ENCODE peak calls at places on chromosomes 6 and 20, in ten cellular contexts. One of them, this sample, is unnamed.

GRCh38 chr20:62894261-62894660 is 32.0 kb downstream of the DIDO1 start:
- DNase-seq in CD8-positive, alpha-beta T cell: no peak
- DNase-seq in fibroblast of mammary gland: no peak
- DNase-seq in PC-9: no peak
- DNase-seq in sigmoid colon: no peak
- DNase-seq in tibial nerve: no peak
- DNase-seq in breast epithelium: no peak
- DNase-seq in mucosa of descending colon: no peak
- DNase-seq in GM12864: no peak
- DNase-seq in psoas muscle: no peak
- DNase-seq in this sample: no peak

GRCh38 chr6:105509506-105510331 is 106.8 kb upstream of the PREP start:
- DNase-seq in psoas muscle: peak
- DNase-seq in GM12864: no peak
- DNase-seq in tibial nerve: peak
- DNase-seq in PC-9: no peak
- DNase-seq in sigmoid colon: no peak
- DNase-seq in fibroblast of mammary gland: peak
- DNase-seq in breast epithelium: no peak
- DNase-seq in CD8-positive, alpha-beta T cell: no peak
- DNase-seq in mucosa of descending colon: peak
- DNase-seq in this sample: peak

GRCh38 chr6:128572286-128572685 is 51.9 kb upstream of the PTPRK start:
- DNase-seq in CD8-positive, alpha-beta T cell: no peak
- DNase-seq in breast epithelium: no peak
- DNase-seq in GM12864: no peak
- DNase-seq in mucosa of descending colon: no peak
- DNase-seq in psoas muscle: no peak
- DNase-seq in PC-9: no peak
- DNase-seq in tibial nerve: no peak
- DNase-seq in sigmoid colon: no peak
- DNase-seq in fibroblast of mammary gland: peak
- DNase-seq in this sample: no peak

GRCh38 chr6:166253277-166254229 is 54.6 kb downstream of the PRR18 start:
- DNase-seq in fibroblast of mammary gland: no peak
- DNase-seq in breast epithelium: no peak
- DNase-seq in mucosa of descending colon: peak
- DNase-seq in sigmoid colon: no peak
- DNase-seq in GM12864: no peak
- DNase-seq in tibial nerve: no peak
- DNase-seq in psoas muscle: peak
- DNase-seq in PC-9: no peak
- DNase-seq in CD8-positive, alpha-beta T cell: peak
- DNase-seq in this sample: no peak

GRCh38 chr6:152471459-152472070 is 165.6 kb downstream of the SYNE1 start:
- DNase-seq in psoas muscle: no peak
- DNase-seq in tibial nerve: no peak
- DNase-seq in GM12864: no peak
- DNase-seq in mucosa of descending colon: no peak
- DNase-seq in sigmoid colon: no peak
- DNase-seq in PC-9: no peak
- DNase-seq in fibroblast of mammary gland: peak
- DNase-seq in CD8-positive, alpha-beta T cell: no peak
- DNase-seq in breast epithelium: no peak
- DNase-seq in this sample: no peak

GRCh38 chr6:34126419-34126818 is 19.5 kb downstream of the GRM4 start:
- DNase-seq in mucosa of descending colon: no peak
- DNase-seq in PC-9: no peak
- DNase-seq in psoas muscle: no peak
- DNase-seq in sigmoid colon: no peak
- DNase-seq in GM12864: no peak
- DNase-seq in CD8-positive, alpha-beta T cell: no peak
- DNase-seq in tibial nerve: no peak
- DNase-seq in breast epithelium: no peak
- DNase-seq in fibroblast of mammary gland: no peak
- DNase-seq in this sample: no peak

GRCh38 chr6:166942393-166943168 is 13.8 kb downstream of the RNASET2 start:
- DNase-seq in psoas muscle: no peak
- DNase-seq in fibroblast of mammary gland: peak
- DNase-seq in GM12864: no peak
- DNase-seq in sigmoid colon: no peak
- DNase-seq in mucosa of descending colon: no peak
- DNase-seq in tibial nerve: no peak
- DNase-seq in PC-9: no peak
- DNase-seq in breast epithelium: no peak
- DNase-seq in CD8-positive, alpha-beta T cell: no peak
- DNase-seq in this sample: peak

GRCh38 chr20:54212226-54212625 is 4.3 kb downstream of the PFDN4 start:
- DNase-seq in breast epithelium: no peak
- DNase-seq in mucosa of descending colon: no peak
- DNase-seq in psoas muscle: no peak
- DNase-seq in tibial nerve: no peak
- DNase-seq in fibroblast of mammary gland: peak
- DNase-seq in CD8-positive, alpha-beta T cell: no peak
- DNase-seq in PC-9: no peak
- DNase-seq in sigmoid colon: no peak
- DNase-seq in GM12864: no peak
- DNase-seq in this sample: peak

GRCh38 chr6:157119502-157120027 is 203.8 kb downstream of the TMEM242 start:
- DNase-seq in fibroblast of mammary gland: no peak
- DNase-seq in tibial nerve: no peak
- DNase-seq in GM12864: no peak
- DNase-seq in psoas muscle: no peak
- DNase-seq in sigmoid colon: no peak
- DNase-seq in breast epithelium: no peak
- DNase-seq in mucosa of descending colon: no peak
- DNase-seq in CD8-positive, alpha-beta T cell: no peak
- DNase-seq in PC-9: no peak
- DNase-seq in this sample: no peak

DNA sequence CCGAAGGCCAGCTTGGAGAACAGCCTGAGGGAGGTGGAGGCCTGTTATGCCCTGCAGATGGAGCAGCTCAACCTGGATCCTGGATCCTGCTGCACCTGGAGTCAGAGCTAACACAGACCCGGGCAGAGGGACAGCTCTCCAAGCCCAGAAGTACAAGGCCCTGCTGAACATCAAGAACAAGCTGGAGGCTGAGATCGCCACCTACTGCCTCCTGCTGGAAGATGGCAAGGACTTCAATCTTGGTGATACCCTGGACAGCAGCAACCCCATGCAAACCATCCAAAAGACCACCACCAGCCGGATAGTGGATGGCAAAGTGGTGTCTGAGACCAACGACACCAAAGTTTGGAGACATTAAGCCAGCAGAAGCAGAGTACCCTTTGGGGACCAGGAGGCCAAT is 223.5 kb upstream of the ID4 start:
- DNase-seq in sigmoid colon: no peak
- DNase-seq in CD8-positive, alpha-beta T cell: no peak
- DNase-seq in tibial nerve: no peak
- DNase-seq in mucosa of descending colon: no peak
- DNase-seq in breast epithelium: no peak
- DNase-seq in PC-9: no peak
- DNase-seq in psoas muscle: no peak
- DNase-seq in GM12864: no peak
- DNase-seq in fibroblast of mammary gland: peak
- DNase-seq in this sample: no peak
- TF ChIP-seq CTCF in sigmoid colon: no peak
- TF ChIP-seq CTCF in CD8-positive, alpha-beta T cell: no peak
- TF ChIP-seq CTCF in tibial nerve: no peak
- TF ChIP-seq CTCF in mucosa of descending colon: no peak
- TF ChIP-seq CTCF in breast epithelium: no peak
- TF ChIP-seq CTCF in PC-9: no peak
- TF ChIP-seq CTCF in psoas muscle: no peak
- TF ChIP-seq CTCF in GM12864: no peak
- TF ChIP-seq CTCF in fibroblast of mammary gland: no peak
- TF ChIP-seq CTCF in this sample: no peak

DNA sequence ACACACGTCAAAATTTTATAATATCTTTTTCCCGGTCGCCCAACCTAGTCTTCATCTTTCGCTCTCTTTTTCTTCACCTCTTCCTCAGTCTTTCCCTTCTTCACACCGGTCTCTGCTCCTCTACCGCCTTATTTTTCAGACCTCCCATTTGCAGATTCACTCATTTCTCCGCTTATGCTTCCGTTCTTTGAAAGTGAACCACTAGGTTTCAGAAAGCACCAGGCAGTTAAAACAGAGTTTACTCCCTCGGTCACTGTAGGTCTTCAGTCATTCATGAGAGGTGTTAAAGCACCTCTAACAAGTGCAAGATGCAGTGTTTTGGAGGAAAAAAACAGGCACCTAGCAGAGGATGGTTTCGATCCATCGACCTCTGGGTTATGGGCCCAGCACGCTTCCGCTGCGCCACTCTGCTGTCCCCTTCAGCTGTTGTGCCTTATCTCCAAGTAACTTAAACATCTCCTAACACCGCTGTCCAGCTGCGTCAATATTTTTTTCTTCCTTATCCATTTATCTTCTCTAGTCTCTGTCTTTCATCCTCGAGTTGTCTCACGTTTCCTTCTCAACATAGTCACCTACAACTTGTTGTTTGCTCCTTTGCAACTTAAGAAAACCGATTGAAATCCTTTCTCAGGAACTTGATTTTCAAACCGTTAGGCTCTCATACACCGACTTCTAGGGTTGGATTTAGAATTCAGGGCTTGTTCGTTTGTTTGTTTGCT is 119.7 kb upstream of the ZNF184 start:
- DNase-seq in breast epithelium: no peak
- DNase-seq in CD8-positive, alpha-beta T cell: no peak
- DNase-seq in fibroblast of mammary gland: peak
- DNase-seq in PC-9: peak
- DNase-seq in psoas muscle: no peak
- DNase-seq in GM12864: peak
- DNase-seq in mucosa of descending colon: peak
- DNase-seq in sigmoid colon: no peak
- DNase-seq in tibial nerve: no peak
- DNase-seq in this sample: peak
- H3K4me3 ChIP-seq in breast epithelium: no peak
- H3K4me3 ChIP-seq in CD8-positive, alpha-beta T cell: no peak
- H3K4me3 ChIP-seq in fibroblast of mammary gland: peak
- H3K4me3 ChIP-seq in PC-9: peak
- H3K4me3 ChIP-seq in psoas muscle: peak
- H3K4me3 ChIP-seq in GM12864: peak
- H3K4me3 ChIP-seq in mucosa of descending colon: no peak
- H3K4me3 ChIP-seq in sigmoid colon: no peak
- H3K4me3 ChIP-seq in tibial nerve: peak
- H3K4me3 ChIP-seq in this sample: peak

DNA sequence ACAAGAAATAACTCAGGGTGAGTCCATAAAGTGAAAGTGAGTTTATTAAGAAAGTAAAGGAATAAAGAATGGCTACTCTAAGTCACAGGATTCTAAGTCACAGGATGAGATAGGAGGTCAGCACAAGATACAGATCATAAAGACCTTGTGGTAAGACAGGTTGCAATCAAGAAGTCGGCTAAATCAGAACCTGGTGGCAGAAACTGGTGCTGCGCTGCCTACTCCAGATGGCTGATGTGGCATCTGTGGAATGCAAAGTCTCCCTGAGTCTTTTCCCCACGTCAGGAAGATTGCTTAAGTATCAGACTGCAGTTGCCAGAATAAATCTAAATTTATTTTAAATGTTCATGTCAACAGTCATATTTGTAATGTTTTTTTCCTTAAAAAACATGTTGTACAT is 10.7 kb upstream of the KCNK15 start:
- DNase-seq in PC-9: peak
- DNase-seq in fibroblast of mammary gland: peak
- DNase-seq in tibial nerve: no peak
- DNase-seq in mucosa of descending colon: no peak
- DNase-seq in CD8-positive, alpha-beta T cell: no peak
- DNase-seq in sigmoid colon: no peak
- DNase-seq in psoas muscle: no peak
- DNase-seq in GM12864: no peak
- DNase-seq in breast epithelium: no peak
- DNase-seq in this sample: peak
- TF ChIP-seq CTCF in PC-9: peak
- TF ChIP-seq CTCF in fibroblast of mammary gland: no peak
- TF ChIP-seq CTCF in tibial nerve: no peak
- TF ChIP-seq CTCF in mucosa of descending colon: no peak
- TF ChIP-seq CTCF in CD8-positive, alpha-beta T cell: no peak
- TF ChIP-seq CTCF in sigmoid colon: peak
- TF ChIP-seq CTCF in psoas muscle: no peak
- TF ChIP-seq CTCF in GM12864: no peak
- TF ChIP-seq CTCF in breast epithelium: no peak
- TF ChIP-seq CTCF in this sample: peak

GRCh38 chr6:168949876-168950499 is 303.7 kb downstream of the THBS2 start:
- DNase-seq in sigmoid colon: no peak
- DNase-seq in breast epithelium: no peak
- DNase-seq in mucosa of descending colon: no peak
- DNase-seq in tibial nerve: no peak
- DNase-seq in fibroblast of mammary gland: peak
- DNase-seq in PC-9: no peak
- DNase-seq in CD8-positive, alpha-beta T cell: no peak
- DNase-seq in GM12864: no peak
- DNase-seq in psoas muscle: no peak
- DNase-seq in this sample: peak

GRCh38 chr6:168951224-168951616 is 302.4 kb downstream of the THBS2 start:
- DNase-seq in tibial nerve: no peak
- DNase-seq in sigmoid colon: no peak
- DNase-seq in CD8-positive, alpha-beta T cell: no peak
- DNase-seq in fibroblast of mammary gland: no peak
- DNase-seq in GM12864: no peak
- DNase-seq in mucosa of descending colon: no peak
- DNase-seq in psoas muscle: no peak
- DNase-seq in PC-9: no peak
- DNase-seq in breast epithelium: no peak
- DNase-seq in this sample: no peak

GRCh38 chr6:168948990-168949531 is 304.6 kb downstream of the THBS2 start:
- DNase-seq in GM12864: no peak
- DNase-seq in fibroblast of mammary gland: no peak
- DNase-seq in CD8-positive, alpha-beta T cell: no peak
- DNase-seq in mucosa of descending colon: no peak
- DNase-seq in sigmoid colon: no peak
- DNase-seq in breast epithelium: no peak
- DNase-seq in PC-9: no peak
- DNase-seq in tibial nerve: no peak
- DNase-seq in psoas muscle: no peak
- DNase-seq in this sample: no peak

GRCh38 chr6:168948002-168948401 is 305.6 kb downstream of the THBS2 start:
- DNase-seq in psoas muscle: no peak
- DNase-seq in sigmoid colon: no peak
- DNase-seq in CD8-positive, alpha-beta T cell: no peak
- DNase-seq in tibial nerve: no peak
- DNase-seq in breast epithelium: no peak
- DNase-seq in fibroblast of mammary gland: no peak
- DNase-seq in GM12864: no peak
- DNase-seq in mucosa of descending colon: no peak
- DNase-seq in PC-9: no peak
- DNase-seq in this sample: no peak

DNA sequence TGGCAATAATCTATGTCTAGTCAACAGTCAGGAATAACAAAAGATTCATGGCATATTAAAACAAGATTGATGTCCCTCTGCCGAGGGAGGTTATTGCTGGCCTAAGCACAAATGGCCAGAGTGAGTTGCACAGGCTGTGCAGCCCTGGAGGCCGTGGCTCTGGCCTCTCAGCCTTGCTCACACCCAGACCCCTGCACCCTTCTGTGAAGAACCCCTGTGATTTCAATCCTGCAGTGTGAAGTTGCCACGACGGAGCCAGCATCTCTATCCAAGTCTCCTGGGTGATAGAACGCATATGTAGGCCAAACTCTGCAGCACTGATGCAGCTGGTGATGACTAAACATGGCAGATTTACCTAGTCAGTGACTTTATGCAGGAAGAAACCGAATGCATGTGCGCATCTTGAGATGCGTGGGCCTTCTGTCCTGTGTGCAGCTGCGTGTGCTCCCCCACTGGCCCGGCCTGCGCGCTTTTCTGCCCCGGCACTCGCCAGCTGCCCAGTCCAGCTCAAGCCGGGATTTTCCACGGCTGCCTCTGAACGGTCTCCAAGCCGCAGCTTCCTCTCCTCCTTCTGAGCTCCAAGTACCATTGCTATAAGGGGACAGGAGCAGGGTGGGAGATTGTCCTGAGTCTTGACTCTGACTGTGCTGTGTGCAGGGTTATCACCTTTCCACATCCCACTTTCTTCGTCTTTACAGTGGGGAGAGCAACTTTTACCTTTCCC is 303.0 kb downstream of the THBS2 start:
- DNase-seq in breast epithelium: no peak
- DNase-seq in PC-9: no peak
- DNase-seq in mucosa of descending colon: no peak
- DNase-seq in tibial nerve: no peak
- DNase-seq in GM12864: no peak
- DNase-seq in sigmoid colon: peak
- DNase-seq in fibroblast of mammary gland: peak
- DNase-seq in psoas muscle: no peak
- DNase-seq in CD8-positive, alpha-beta T cell: no peak
- DNase-seq in this sample: peak
- H3K4me3 ChIP-seq in breast epithelium: no peak
- H3K4me3 ChIP-seq in PC-9: no peak
- H3K4me3 ChIP-seq in mucosa of descending colon: no peak
- H3K4me3 ChIP-seq in tibial nerve: no peak
- H3K4me3 ChIP-seq in GM12864: no peak
- H3K4me3 ChIP-seq in sigmoid colon: peak
- H3K4me3 ChIP-seq in fibroblast of mammary gland: no peak
- H3K4me3 ChIP-seq in psoas muscle: no peak
- H3K4me3 ChIP-seq in CD8-positive, alpha-beta T cell: no peak
- H3K4me3 ChIP-seq in this sample: no peak

This sample was measured in fibroblast of villous mesenchyme.